ENCODE peak calls at places on chromosome 7, in ten cellular contexts. T, R, B, D, G, P, C, N, L and Y are unnamed samples.
A peak's percentile ranks its signal among the peaks of the same experiment; 100 is the strongest.

GRCh38 chr7:105680505-105681187 is 99.4 kb upstream of the EFCAB10 start:
- DNase-seq in T (no peak), R (no peak), B (peak; percentile 49), D (no peak), G (peak; percentile 75), P (no peak), C (no peak), N (no peak), L (no peak), Y (no peak)

GRCh38 chr7:131652194-131652593 is 95.8 kb upstream of the PODXL start:
- DNase-seq in T (no peak), R (no peak), B (no peak), D (no peak), G (no peak), P (no peak), C (no peak), N (no peak), L (no peak), Y (no peak)

GRCh38 chr7:110375068-110375467 is 715.9 kb upstream of the LRRN3 start:
- DNase-seq in T (no peak), R (no peak), B (no peak), D (no peak), G (no peak), P (no peak), C (no peak), N (no peak), L (no peak), Y (no peak)

GRCh38 chr7:22663319-22663718 is 63.7 kb upstream of the IL6 start:
- DNase-seq in T (peak; percentile 73), R (no peak), B (no peak), D (no peak), G (no peak), P (no peak), C (no peak), N (peak; percentile 84), L (no peak), Y (no peak)

GRCh38 chr7:64882341-64883112 is 20.5 kb upstream of the ZNF273 start:
- DNase-seq in T (peak; percentile 29), R (no peak), B (peak; percentile 84), D (peak; percentile 48), G (peak; percentile 47), P (peak; percentile 54), C (no peak), N (peak; percentile 48), L (no peak), Y (peak; percentile 17)

GRCh38 chr7:76997381-76998262 is 34.5 kb downstream of the SPDYE17 start:
- DNase-seq in T (no peak), R (no peak), B (no peak), D (no peak), G (no peak), P (peak; percentile 7), C (no peak), N (no peak), L (no peak), Y (no peak)

GRCh38 chr7:99525713-99526440 is 21.4 kb downstream of the ZKSCAN5 start:
- DNase-seq in T (no peak), R (peak; percentile 31), B (no peak), D (peak; percentile 16), G (no peak), P (no peak), C (no peak), N (peak; percentile 10), L (no peak), Y (no peak)

GRCh38 chr7:81264116-81264515 is 345.3 kb upstream of the SEMA3C start:
- DNase-seq in T (no peak), R (peak; percentile 1), B (no peak), D (peak; percentile 80), G (no peak), P (no peak), C (peak; percentile 87), N (peak; percentile 57), L (peak; percentile 5), Y (no peak)

GRCh38 chr7:151012921-151013347 is 11.4 kb downstream of the ATG9B start:
- DNase-seq in T (peak; percentile 23), R (no peak), B (no peak), D (no peak), G (no peak), P (peak; percentile 58), C (no peak), N (peak; percentile 19), L (no peak), Y (no peak)

GRCh38 chr7:47045592-47045991 is 536.3 kb downstream of the TNS3 start:
- DNase-seq in T (no peak), R (no peak), B (no peak), D (no peak), G (no peak), P (no peak), C (no peak), N (peak; percentile 65), L (no peak), Y (no peak)

GRCh38 chr7:42406358-42406757 is 169.3 kb upstream of the GLI3 start:
- DNase-seq in T (no peak), R (no peak), B (no peak), D (no peak), G (no peak), P (no peak), C (no peak), N (no peak), L (no peak), Y (no peak)

GRCh38 chr7:87156709-87157108 is 4.5 kb downstream of the DMTF1 start:
- DNase-seq in T (peak; percentile 53), R (no peak), B (no peak), D (no peak), G (no peak), P (no peak), C (no peak), N (peak; percentile 32), L (no peak), Y (no peak)

GRCh38 chr7:153529100-153529499 is 523.1 kb upstream of the DPP6 start:
- DNase-seq in T (no peak), R (no peak), B (no peak), D (no peak), G (no peak), P (no peak), C (no peak), N (no peak), L (no peak), Y (no peak)

GRCh38 chr7:64877714-64878610 is 25.1 kb upstream of the ZNF273 start:
- DNase-seq in T (no peak), R (no peak), B (peak; percentile 12), D (no peak), G (no peak), P (no peak), C (no peak), N (no peak), L (no peak), Y (peak; percentile 10)

DNA sequence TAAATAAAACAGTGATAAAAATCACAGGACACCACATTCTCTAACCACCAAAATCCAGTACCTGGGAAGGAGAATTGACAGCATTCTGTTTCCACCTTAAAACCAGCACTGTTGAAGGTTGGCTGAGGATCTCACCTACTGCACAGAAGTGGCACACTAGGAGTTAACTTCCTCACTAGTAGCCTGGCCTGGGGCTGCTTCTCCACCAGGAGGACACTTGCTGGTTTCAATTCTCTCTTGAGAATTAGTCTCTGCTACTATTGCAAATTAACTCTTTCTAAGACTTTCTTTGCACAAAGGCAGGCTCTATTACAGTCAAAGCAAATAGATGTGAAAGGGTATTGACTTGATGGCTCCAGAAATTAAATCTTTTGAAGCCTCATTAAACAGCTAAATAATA is 2.3 kb upstream of the CTTNBP2 start:
- DNase-seq in T (peak; percentile 24), R (no peak), B (peak; percentile 33), D (no peak), G (no peak), P (no peak), C (no peak), N (no peak), L (no peak), Y (no peak)
- TF ChIP-seq CTCF in T (no peak), R (no peak), B (peak; percentile 8), D (peak; percentile 2), G (no peak), P (no peak), C (no peak), N (no peak), L (no peak), Y (no peak)

DNA sequence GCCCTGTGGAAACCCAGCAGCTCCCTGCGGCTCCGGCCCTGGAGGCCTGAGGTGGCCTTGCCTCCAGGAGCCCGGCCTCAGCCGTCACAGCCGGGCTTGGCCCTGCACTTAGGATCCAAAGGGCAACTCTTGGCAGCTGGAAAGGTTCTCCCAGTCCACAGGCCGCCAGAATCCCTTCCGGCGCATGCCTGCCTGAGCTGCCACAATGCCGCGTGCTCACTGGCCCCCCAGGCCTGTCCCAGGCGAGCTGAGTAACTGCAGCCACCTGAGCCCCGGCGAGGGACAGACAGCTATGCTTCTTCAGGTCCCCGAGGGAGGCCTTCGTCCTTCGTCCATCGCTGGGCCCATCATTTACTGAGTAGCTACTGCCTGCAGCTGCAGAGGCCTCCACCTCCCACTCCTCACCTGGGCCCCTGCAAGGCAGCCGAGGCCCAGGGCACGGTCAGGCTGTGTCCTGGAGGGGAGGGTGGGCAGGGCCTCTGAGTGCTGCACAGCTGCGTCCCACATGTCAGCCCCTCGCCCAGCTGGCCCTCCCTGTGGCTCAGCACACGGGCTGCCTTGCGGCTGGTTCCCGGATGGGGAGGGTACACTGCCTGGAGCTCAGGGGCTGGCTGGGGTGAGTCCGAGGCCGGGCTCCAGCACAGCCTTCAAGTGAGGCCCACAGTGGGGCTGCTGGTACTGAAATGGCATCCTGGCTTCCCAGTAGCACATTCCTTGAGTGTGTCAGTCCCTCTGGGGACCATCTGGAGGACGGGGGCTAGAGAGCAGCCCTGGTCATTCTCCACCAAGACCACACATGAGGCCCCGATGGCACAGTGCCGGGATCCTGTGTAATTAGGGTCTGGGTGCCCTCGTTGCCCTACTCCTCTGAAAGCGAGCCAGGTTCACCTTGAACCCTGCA is 172.5 kb downstream of the ELFN1 start:
- DNase-seq in T (no peak), R (no peak), B (peak; percentile 28), D (no peak), G (peak; percentile 5), P (no peak), C (no peak), N (no peak), L (no peak), Y (no peak)
- TF ChIP-seq CTCF in T (no peak), R (no peak), B (no peak), D (no peak), G (no peak), P (no peak), C (no peak), N (no peak), L (no peak), Y (no peak)

GRCh38 chr7:30702200-30702599 is 19.9 kb upstream of the CRHR2 start:
- DNase-seq in T (no peak), R (peak; percentile 30), B (no peak), D (peak; percentile 4), G (no peak), P (no peak), C (no peak), N (no peak), L (no peak), Y (no peak)
- TF ChIP-seq CTCF in T (no peak), R (peak; percentile 71), B (peak; percentile 9), D (peak; percentile 45), G (no peak), P (no peak), C (peak; percentile 45), N (peak; percentile 15), L (peak; percentile 36), Y (peak; percentile 26)

DNA sequence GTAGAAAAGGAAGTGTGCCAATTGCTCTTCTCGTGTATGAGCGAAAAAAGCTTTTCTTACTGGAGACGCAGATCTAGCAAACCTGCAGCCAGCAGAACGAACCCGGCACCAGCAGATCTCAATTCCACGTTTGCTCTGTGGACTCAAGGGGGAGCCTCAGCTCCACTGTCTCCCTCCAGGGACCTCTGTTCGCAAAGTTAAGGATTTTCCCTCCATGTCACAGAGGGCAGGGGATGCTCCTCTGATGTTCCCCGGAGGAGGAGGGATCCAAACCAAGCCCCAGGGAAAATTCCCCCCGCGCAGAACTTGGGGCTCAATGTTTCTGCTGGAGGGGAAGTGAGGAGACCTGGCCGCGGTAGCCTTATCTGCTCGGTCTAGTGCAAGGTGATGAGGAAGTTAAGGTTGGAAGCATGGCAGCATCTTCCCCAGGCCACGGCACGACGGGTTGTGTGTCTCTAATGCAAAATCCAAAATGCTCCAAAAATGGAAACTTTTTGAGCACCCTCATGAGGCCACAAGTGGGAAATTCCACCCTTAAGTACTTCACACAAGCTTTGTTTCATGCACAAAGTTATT is 9.0 kb downstream of the IQCE start:
- DNase-seq in T (no peak), R (peak; percentile 40), B (peak; percentile 72), D (peak; percentile 9), G (peak; percentile 52), P (peak; percentile 43), C (no peak), N (peak; percentile 48), L (no peak), Y (no peak)
- TF ChIP-seq CTCF in T (peak; percentile 56), R (peak; percentile 71), B (peak; percentile 70), D (peak; percentile 34), G (no peak), P (no peak), C (peak; percentile 39), N (peak; percentile 66), L (peak; percentile 46), Y (no peak)